ENCODE peak calls at places on chromosomes 2 and 18, in four cellular contexts. H is NCI-H510A, R is NCI-H460, E is left ventricle myocardium superior. K is an unnamed sample.

GRCh38 chr18:13289501-13290205 is 71.1 kb downstream of the LDLRAD4 start:
- DNase-seq in E (peak), R (no peak), H (no peak), K (no peak)

GRCh38 chr18:26386002-26386401 is 159.8 kb downstream of the TAF4B start:
- DNase-seq in E (no peak), H (no peak), R (peak), K (peak)

GRCh38 chr2:183490930-183491329 is 366.7 kb downstream of the NUP35 start:
- DNase-seq in H (no peak), R (no peak), E (peak), K (peak)

GRCh38 chr2:235981629-235982028 is 186.6 kb downstream of the GBX2 start:
- DNase-seq in E (no peak), R (no peak), H (no peak), K (no peak)

GRCh38 chr2:133504566-133505505 is 63.4 kb downstream of the NCKAP5 start:
- DNase-seq in H (no peak), E (peak), R (no peak), K (peak)

GRCh38 chr2:47323822-47324171 is 79.2 kb upstream of the MSH2 start:
- DNase-seq in H (no peak), R (no peak), E (no peak), K (no peak)

GRCh38 chr2:233100192-233100998 is 40.3 kb downstream of the INPP5D start:
- DNase-seq in R (no peak), E (no peak), H (no peak), K (no peak)

GRCh38 chr2:920999-921398 is 29.6 kb upstream of the SNTG2 start:
- DNase-seq in R (no peak), H (no peak), E (no peak), K (no peak)

GRCh38 chr2:86195055-86195807 is at the start of gene IMMT:
- DNase-seq in E (peak), H (peak), R (peak), K (peak)

GRCh38 chr2:127293386-127293757 is 572 bp downstream of the ERCC3 start:
- DNase-seq in R (no peak), H (no peak), E (no peak), K (no peak)

GRCh38 chr2:30368258-30368657 is 78.8 kb upstream of the LCLAT1 start:
- DNase-seq in E (no peak), R (no peak), H (no peak), K (peak)

GRCh38 chr2:5391361-5391760 is 300.8 kb upstream of the SOX11 start:
- DNase-seq in R (no peak), E (peak), H (peak), K (no peak)

GRCh38 chr2:119517433-119517832 is 6.8 kb downstream of the SCTR start:
- DNase-seq in R (peak), E (peak), H (peak), K (peak)

GRCh38 chr2:107338059-107338458 is 452.1 kb upstream of the ST6GAL2 start:
- DNase-seq in E (no peak), H (no peak), R (no peak), K (peak)

GRCh38 chr2:132859550-132859949 is 189.5 kb upstream of the LYPD1 start:
- DNase-seq in E (no peak), R (no peak), H (no peak), K (no peak)